ENCODE peak calls at places on chromosomes 2 and 18, in ten cellular contexts. K is tibial artery; W is NT2/D1; J is mammary epithelial cell; N is CD8-positive, alpha-beta T cell; I is psoas muscle; O is right lobe of liver; G is GM23248; B is spleen; U is CD4-positive, alpha-beta memory T cell. Q is an unnamed sample.

GRCh38 chr2:3536682-3537632 is 17.6 kb upstream of the ADI1 start:
- DNase-seq in K (no peak), W (no peak), J (peak; percentile 8), N (no peak), I (peak; percentile 55), O (peak; percentile 82), G (peak; percentile 83), B (peak; percentile 85), U (no peak), Q (peak; percentile 68)

GRCh38 chr2:19664651-19665050 is 237.1 kb downstream of the TTC32 start:
- DNase-seq in K (no peak), W (no peak), J (peak; percentile 96), N (no peak), I (no peak), O (no peak), G (peak; percentile 40), B (no peak), U (no peak), Q (no peak)

GRCh38 chr18:7038330-7038846 is 79.2 kb downstream of the LAMA1 start:
- DNase-seq in K (peak; percentile 94), W (peak; percentile 30), J (peak; percentile 99), N (no peak), I (peak; percentile 84), O (peak; percentile 60), G (peak; percentile 100), B (no peak), U (no peak), Q (peak; percentile 99)

GRCh38 chr2:144403940-144404339 is 116.0 kb downstream of the ZEB2 start:
- DNase-seq in K (no peak), W (no peak), J (no peak), N (no peak), I (peak; percentile 31), O (peak; percentile 83), G (no peak), B (no peak), U (no peak), Q (no peak)

GRCh38 chr2:236644067-236644466 is 74.4 kb downstream of the ACKR3 start:
- DNase-seq in K (peak; percentile 2), W (no peak), J (no peak), N (no peak), I (no peak), O (peak; percentile 14), G (no peak), B (no peak), U (no peak), Q (no peak)

GRCh38 chr2:43238813-43239212 is 12.4 kb upstream of the ZFP36L2 start:
- DNase-seq in K (no peak), W (no peak), J (no peak), N (no peak), I (no peak), O (no peak), G (peak; percentile 4), B (no peak), U (no peak), Q (no peak)

GRCh38 chr2:66001538-66001937 is 433.4 kb upstream of the MEIS1 start:
- DNase-seq in K (no peak), W (no peak), J (no peak), N (no peak), I (no peak), O (no peak), G (no peak), B (no peak), U (no peak), Q (no peak)

GRCh38 chr2:196427996-196428634 is 211.4 kb upstream of the CCDC150 start:
- DNase-seq in K (no peak), W (no peak), J (no peak), N (no peak), I (no peak), O (no peak), G (no peak), B (no peak), U (no peak), Q (no peak)

GRCh38 chr2:151526572-151527090 is 116.9 kb downstream of the RIF1 start:
- DNase-seq in K (no peak), W (no peak), J (no peak), N (no peak), I (no peak), O (no peak), G (no peak), B (no peak), U (no peak), Q (no peak)

GRCh38 chr2:209314641-209315040 is 109.2 kb upstream of the MAP2 start:
- DNase-seq in K (no peak), W (no peak), J (no peak), N (no peak), I (no peak), O (no peak), G (peak; percentile 19), B (no peak), U (no peak), Q (no peak)

GRCh38 chr18:31197676-31198075 is 35.0 kb upstream of the DSC1 start:
- DNase-seq in K (no peak), W (no peak), J (peak; percentile 92), N (no peak), I (no peak), O (no peak), G (no peak), B (no peak), U (no peak), Q (no peak)

GRCh38 chr2:133972786-133973185 is 281.1 kb upstream of the MGAT5 start:
- DNase-seq in K (peak; percentile 36), W (no peak), J (no peak), N (no peak), I (no peak), O (no peak), G (peak; percentile 62), B (no peak), U (no peak), Q (no peak)

GRCh38 chr18:8139971-8140406 is 469.2 kb upstream of the RAB12 start:
- DNase-seq in K (peak; percentile 52), W (no peak), J (no peak), N (no peak), I (peak; percentile 57), O (no peak), G (no peak), B (no peak), U (no peak), Q (no peak)

GRCh38 chr2:56474412-56475158 is 290.8 kb downstream of the CCDC85A start:
- DNase-seq in K (no peak), W (no peak), J (no peak), N (no peak), I (no peak), O (peak; percentile 63), G (peak; percentile 31), B (no peak), U (no peak), Q (no peak)

GRCh38 chr18:58049000-58049688 is 5.1 kb downstream of the NEDD4L start:
- DNase-seq in K (no peak), W (no peak), J (peak; percentile 40), N (no peak), I (no peak), O (no peak), G (no peak), B (no peak), U (no peak), Q (no peak)

GRCh38 chr2:226795281-226796011 is 4.2 kb downstream of the IRS1 start:
- DNase-seq in K (peak; percentile 23), W (no peak), J (peak; percentile 48), N (no peak), I (peak; percentile 40), O (peak; percentile 50), G (peak; percentile 77), B (peak; percentile 79), U (no peak), Q (no peak)

GRCh38 chr18:42078711-42079110 is 123.7 kb downstream of the PIK3C3 start:
- DNase-seq in K (no peak), W (no peak), J (no peak), N (no peak), I (no peak), O (no peak), G (no peak), B (no peak), U (no peak), Q (peak; percentile 47)

GRCh38 chr2:230824406-230824978 is 40.2 kb upstream of the ITM2C start:
- DNase-seq in K (no peak), W (peak; percentile 90), J (peak; percentile 55), N (peak; percentile 48), I (peak; percentile 24), O (peak; percentile 58), G (peak; percentile 82), B (no peak), U (peak; percentile 72), Q (peak; percentile 65)
- H3K4me3 ChIP-seq in K (peak overlapping the region; percentile 40), W (no peak overlapping the region), J (peak overlapping the region; percentile 28), N (no peak overlapping the region), I (peak overlapping the region; percentile 39), O (peak overlapping the region; percentile 30), G (peak overlapping the region; percentile 62), B (no peak overlapping the region), U (no peak overlapping the region), Q (peak overlapping the region; percentile 24)

DNA sequence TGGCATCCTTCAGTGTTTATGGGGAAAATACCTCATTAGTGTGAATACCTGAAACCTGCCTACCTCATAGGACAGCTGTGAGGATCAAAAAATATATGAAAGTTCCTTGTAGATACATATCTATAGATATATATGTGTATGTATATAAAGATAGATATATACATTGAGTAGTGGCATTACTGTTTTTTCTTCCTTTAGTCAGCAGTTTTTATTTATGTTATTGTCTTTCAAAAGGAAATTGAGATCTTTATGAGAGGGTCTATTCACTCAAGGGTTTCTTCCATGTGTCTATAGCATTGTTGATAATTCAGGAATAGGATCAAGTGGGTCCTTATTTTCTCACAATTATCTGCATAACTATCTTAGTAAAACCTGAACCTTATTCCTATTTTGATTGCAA is 6.6 kb downstream of the RMP24 start:
- DNase-seq in K (no peak), W (no peak), J (no peak), N (no peak), I (no peak), O (no peak), G (no peak), B (no peak), U (no peak), Q (no peak)
- H3K36me3 ChIP-seq in K (peaks cover 73% of the 10 kb centered on the region), W (peaks cover 65% of the 10 kb centered on the region), J (peaks cover 37% of the 10 kb centered on the region), N (peaks cover 33% of the 10 kb centered on the region), I (peaks cover 90% of the 10 kb centered on the region), O (peaks cover 62% of the 10 kb centered on the region), G (peaks cover 59% of the 10 kb centered on the region), B (no peaks in the 10 kb centered on the region), U (peaks cover 54% of the 10 kb centered on the region), Q (peaks cover 42% of the 10 kb centered on the region)

GRCh38 chr2:33316314-33316713 is 160.1 kb upstream of the RASGRP3 start:
- DNase-seq in K (no peak), W (no peak), J (no peak), N (no peak), I (no peak), O (no peak), G (peak; percentile 19), B (no peak), U (no peak), Q (no peak)
- H3K4me3 ChIP-seq in K (no peak overlapping the region), W (no peak overlapping the region), J (no peak overlapping the region), N (no peak overlapping the region), I (no peak overlapping the region), O (no peak overlapping the region), G (no peak overlapping the region), B (no peak overlapping the region), U (no peak overlapping the region), Q (no peak overlapping the region)

DNA sequence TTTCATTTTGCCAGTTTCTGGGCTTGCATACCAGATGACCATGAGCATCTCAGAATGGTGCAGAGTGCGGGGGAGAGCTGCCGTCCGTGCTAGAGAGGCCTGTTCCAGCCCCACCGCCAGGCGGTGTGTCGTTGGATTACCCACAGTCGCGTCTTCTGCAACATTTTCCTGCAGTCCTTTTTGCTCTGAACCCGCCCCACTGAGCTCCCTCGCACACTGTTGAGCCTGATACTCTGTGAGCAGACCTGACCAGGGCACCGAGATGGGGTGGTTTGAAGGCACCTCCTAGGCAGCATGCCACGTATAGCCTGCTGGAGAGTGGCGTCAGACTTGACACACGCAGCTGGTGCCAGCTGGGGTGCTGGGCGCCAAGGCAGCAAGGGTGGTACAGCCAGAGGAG is 18.1 kb downstream of the PPP1R7 start:
- DNase-seq in K (no peak), W (no peak), J (no peak), N (no peak), I (no peak), O (no peak), G (no peak), B (peak; percentile 54), U (no peak), Q (no peak)
- H3K36me3 ChIP-seq in K (peaks cover 94% of the 10 kb centered on the region), W (peaks cover 61% of the 10 kb centered on the region), J (peaks cover 26% of the 10 kb centered on the region), N (peaks cover 47% of the 10 kb centered on the region), I (peaks cover 91% of the 10 kb centered on the region), O (peaks cover 63% of the 10 kb centered on the region), G (peaks cover 39% of the 10 kb centered on the region), B (peaks cover 12% of the 10 kb centered on the region), U (peaks cover 68% of the 10 kb centered on the region), Q (peaks cover 41% of the 10 kb centered on the region)